ENCODE peak calls at places on chromosomes 12 and 14, in six cellular contexts. K is ELF-1; C is progenitor cell of endocrine pancreas; M is stimulated activated naive CD4-positive, alpha-beta T cell treated with Interleukin-2 at 50 U/mL for 16 hours; O is kidney epithelial cell; S is NCI-H1105. R is an unnamed sample.

GRCh38 chr12:54439096-54439495 is 20.0 kb upstream of the ITGA5 start:
- DNase-seq in M (no peak), S (no peak), O (no peak), K (no peak), C (no peak), R (no peak)

GRCh38 chr14:34722723-34723545 is 8.5 kb upstream of the CFL2 start:
- DNase-seq in K (peak; percentile 53), M (peak; percentile 2), C (no peak), O (no peak), S (peak; percentile 18), R (no peak)

GRCh38 chr12:115660211-115660805 is 617.2 kb downstream of the MED13L start:
- DNase-seq in K (no peak), M (no peak), O (no peak), C (no peak), S (no peak), R (peak; percentile 1)

GRCh38 chr12:99985129-99985570 is 414 bp upstream of the ANKS1B start:
- DNase-seq in O (no peak), K (no peak), S (peak; percentile 55), C (no peak), M (no peak), R (no peak)

GRCh38 chr12:55842681-55843429 is at the start of gene MMP19:
- DNase-seq in C (no peak), K (peak; percentile 76), O (no peak), M (no peak), S (no peak), R (peak; percentile 50)

GRCh38 chr12:113214938-113215400 is 6.3 kb upstream of the TPCN1 start:
- DNase-seq in C (no peak), K (peak; percentile 59), S (no peak), M (no peak), O (peak; percentile 99), R (peak; percentile 98)

GRCh38 chr14:98871796-98872195 is 400.2 kb downstream of the BCL11B start:
- DNase-seq in S (no peak), O (no peak), M (no peak), C (no peak), K (no peak), R (no peak)

GRCh38 chr14:104186575-104186974 is 48.2 kb downstream of the KIF26A start:
- DNase-seq in C (no peak), O (no peak), S (no peak), M (no peak), K (no peak), R (no peak)

GRCh38 chr14:72480465-72481243 is 413.2 kb downstream of the DPF3 start:
- DNase-seq in O (no peak), K (no peak), C (no peak), M (no peak), S (no peak), R (no peak)

GRCh38 chr12:95396849-95397498 is 77.0 kb upstream of the METAP2 start:
- DNase-seq in O (no peak), K (no peak), S (no peak), C (no peak), M (no peak), R (no peak)

GRCh38 chr14:101552786-101553231 is 8.5 kb upstream of the DIO3 start:
- DNase-seq in M (no peak), K (no peak), S (no peak), O (no peak), C (no peak), R (no peak)

GRCh38 chr14:75247286-75247922 is 31.2 kb upstream of the FOS start:
- DNase-seq in S (no peak), K (no peak), O (no peak), C (no peak), M (peak; percentile 76), R (no peak)

GRCh38 chr14:96903444-96904023 is 106.4 kb downstream of the VRK1 start:
- DNase-seq in S (no peak), M (no peak), K (no peak), C (no peak), O (no peak), R (no peak)

GRCh38 chr12:104495786-104496185 is 39.0 kb downstream of the CHST11 start:
- DNase-seq in O (no peak), S (no peak), K (no peak), C (no peak), M (no peak), R (no peak)

GRCh38 chr12:64583395-64584172 is 26.7 kb upstream of the RASSF3 start:
- DNase-seq in K (no peak), O (no peak), M (no peak), C (no peak), S (no peak), R (no peak)

GRCh38 chr14:87698496-87698895 is 294.5 kb downstream of the GALC start:
- DNase-seq in S (no peak), O (peak; percentile 10), M (no peak), C (no peak), K (no peak), R (no peak)

GRCh38 chr12:4380332-4380731 is 820 bp upstream of the FGF23 start:
- DNase-seq in C (no peak), S (no peak), K (no peak), M (no peak), O (no peak), R (no peak)

GRCh38 chr12:92419201-92419600 is 273.6 kb upstream of the BTG1 start:
- DNase-seq in S (no peak), O (no peak), K (no peak), M (no peak), C (no peak), R (no peak)

GRCh38 chr12:68617160-68617926 is 6.6 kb downstream of the RAP1B start:
- DNase-seq in K (no peak), C (no peak), O (no peak), S (no peak), M (no peak), R (no peak)

GRCh38 chr14:68384335-68384734 is 408.5 kb downstream of the ZFP36L1 start:
- DNase-seq in C (no peak), M (no peak), O (no peak), K (no peak), S (no peak), R (no peak)

GRCh38 chr14:34029921-34030334 is 79.1 kb upstream of the EGLN3 start:
- DNase-seq in S (no peak), C (no peak), K (peak; percentile 16), M (no peak), O (no peak), R (no peak)

GRCh38 chr12:6550294-6551062 is 5.4 kb downstream of the IFFO1 start:
- DNase-seq in K (no peak), M (no peak), O (no peak), C (no peak), S (no peak), R (no peak)

GRCh38 chr14:88297306-88297705 is 25.8 kb downstream of the KCNK10 start:
- DNase-seq in S (no peak), K (no peak), C (no peak), M (no peak), O (no peak), R (no peak)

GRCh38 chr12:109492371-109492770 is 14.9 kb downstream of the UBE3B start:
- DNase-seq in K (no peak), S (no peak), M (no peak), O (no peak), C (no peak), R (no peak)

GRCh38 chr14:104659146-104659545 is 30.3 kb upstream of the INF2 start:
- DNase-seq in O (no peak), K (no peak), C (no peak), M (no peak), S (no peak), R (no peak)

GRCh38 chr14:33061667-33062325 is 123.1 kb downstream of the NPAS3 start:
- DNase-seq in M (no peak), C (no peak), K (peak; percentile 60), O (no peak), S (no peak), R (no peak)

R was measured in non-pigmented ciliary epithelial cell.